ENCODE peak calls at places on chromosomes 1 and 21, in seven cellular contexts. One of them, this sample, is unnamed.

GRCh38 chr1:225415967-225416745 is 11.7 kb downstream of the LBR start:
- DNase-seq in tibial artery: no peak
- DNase-seq in OCI-LY7: no peak
- DNase-seq in upper lobe of left lung: no peak
- DNase-seq in naive thymus-derived CD4-positive, alpha-beta T cell: no peak
- DNase-seq in neuronal stem cell: no peak
- DNase-seq in left ventricle myocardium inferior: no peak
- DNase-seq in this sample: no peak

GRCh38 chr1:15229569-15230170 is 17.4 kb upstream of the FHAD1 start:
- DNase-seq in tibial artery: no peak
- DNase-seq in OCI-LY7: no peak
- DNase-seq in upper lobe of left lung: no peak
- DNase-seq in naive thymus-derived CD4-positive, alpha-beta T cell: no peak
- DNase-seq in neuronal stem cell: no peak
- DNase-seq in left ventricle myocardium inferior: no peak
- DNase-seq in this sample: no peak

GRCh38 chr1:165856606-165857005 is 29.2 kb downstream of the UCK2 start:
- DNase-seq in tibial artery: no peak
- DNase-seq in OCI-LY7: no peak
- DNase-seq in upper lobe of left lung: no peak
- DNase-seq in naive thymus-derived CD4-positive, alpha-beta T cell: no peak
- DNase-seq in neuronal stem cell: no peak
- DNase-seq in left ventricle myocardium inferior: no peak
- DNase-seq in this sample: no peak

GRCh38 chr1:9235123-9235513 is 544 bp downstream of the H6PD start:
- DNase-seq in tibial artery: no peak
- DNase-seq in OCI-LY7: no peak
- DNase-seq in upper lobe of left lung: no peak
- DNase-seq in naive thymus-derived CD4-positive, alpha-beta T cell: no peak
- DNase-seq in neuronal stem cell: no peak
- DNase-seq in left ventricle myocardium inferior: no peak
- DNase-seq in this sample: no peak

GRCh38 chr21:36433011-36433709 is 46.8 kb downstream of the CLDN14 start:
- DNase-seq in tibial artery: no peak
- DNase-seq in OCI-LY7: no peak
- DNase-seq in upper lobe of left lung: no peak
- DNase-seq in naive thymus-derived CD4-positive, alpha-beta T cell: no peak
- DNase-seq in neuronal stem cell: no peak
- DNase-seq in left ventricle myocardium inferior: no peak
- DNase-seq in this sample: no peak

GRCh38 chr1:102190429-102190828 is 193.7 kb upstream of the OLFM3 start:
- DNase-seq in tibial artery: no peak
- DNase-seq in OCI-LY7: no peak
- DNase-seq in upper lobe of left lung: no peak
- DNase-seq in naive thymus-derived CD4-positive, alpha-beta T cell: no peak
- DNase-seq in neuronal stem cell: no peak
- DNase-seq in left ventricle myocardium inferior: no peak
- DNase-seq in this sample: no peak

GRCh38 chr1:245091171-245091621 is 63.6 kb upstream of the KIF26B start:
- DNase-seq in tibial artery: no peak
- DNase-seq in OCI-LY7: no peak
- DNase-seq in upper lobe of left lung: peak; percentile 34
- DNase-seq in naive thymus-derived CD4-positive, alpha-beta T cell: no peak
- DNase-seq in neuronal stem cell: no peak
- DNase-seq in left ventricle myocardium inferior: no peak
- DNase-seq in this sample: no peak

GRCh38 chr1:234107416-234108021 is 203.0 kb downstream of the SLC35F3 start:
- DNase-seq in tibial artery: no peak
- DNase-seq in OCI-LY7: no peak
- DNase-seq in upper lobe of left lung: no peak
- DNase-seq in naive thymus-derived CD4-positive, alpha-beta T cell: no peak
- DNase-seq in neuronal stem cell: no peak
- DNase-seq in left ventricle myocardium inferior: no peak
- DNase-seq in this sample: no peak

GRCh38 chr21:31873696-31874599 is 1.1 kb downstream of the HUNK start:
- DNase-seq in tibial artery: no peak
- DNase-seq in OCI-LY7: peak; percentile 39
- DNase-seq in upper lobe of left lung: peak; percentile 94
- DNase-seq in naive thymus-derived CD4-positive, alpha-beta T cell: no peak
- DNase-seq in neuronal stem cell: peak; percentile 62
- DNase-seq in left ventricle myocardium inferior: peak; percentile 33
- DNase-seq in this sample: no peak

GRCh38 chr21:29664615-29665014 is 275.2 kb downstream of the GRIK1 start:
- DNase-seq in tibial artery: no peak
- DNase-seq in OCI-LY7: no peak
- DNase-seq in upper lobe of left lung: no peak
- DNase-seq in naive thymus-derived CD4-positive, alpha-beta T cell: no peak
- DNase-seq in neuronal stem cell: no peak
- DNase-seq in left ventricle myocardium inferior: no peak
- DNase-seq in this sample: no peak

GRCh38 chr1:210499956-210500355 is 171.3 kb downstream of the HHAT start:
- DNase-seq in tibial artery: no peak
- DNase-seq in OCI-LY7: no peak
- DNase-seq in upper lobe of left lung: no peak
- DNase-seq in naive thymus-derived CD4-positive, alpha-beta T cell: no peak
- DNase-seq in neuronal stem cell: no peak
- DNase-seq in left ventricle myocardium inferior: no peak
- DNase-seq in this sample: no peak

GRCh38 chr1:5972198-5972520 is 20.1 kb downstream of the NPHP4 start:
- DNase-seq in tibial artery: no peak
- DNase-seq in OCI-LY7: no peak
- DNase-seq in upper lobe of left lung: no peak
- DNase-seq in naive thymus-derived CD4-positive, alpha-beta T cell: no peak
- DNase-seq in neuronal stem cell: no peak
- DNase-seq in left ventricle myocardium inferior: no peak
- DNase-seq in this sample: no peak

GRCh38 chr21:46158666-46159300 is 3.4 kb upstream of the FTCD start:
- DNase-seq in tibial artery: peak; percentile 15
- DNase-seq in OCI-LY7: no peak
- DNase-seq in upper lobe of left lung: no peak
- DNase-seq in naive thymus-derived CD4-positive, alpha-beta T cell: no peak
- DNase-seq in neuronal stem cell: no peak
- DNase-seq in left ventricle myocardium inferior: no peak
- DNase-seq in this sample: no peak

GRCh38 chr1:84103197-84103992 is 40.7 kb upstream of the PRKACB start:
- DNase-seq in tibial artery: peak; percentile 23
- DNase-seq in OCI-LY7: no peak
- DNase-seq in upper lobe of left lung: no peak
- DNase-seq in naive thymus-derived CD4-positive, alpha-beta T cell: no peak
- DNase-seq in neuronal stem cell: peak; percentile 17
- DNase-seq in left ventricle myocardium inferior: peak; percentile 37
- DNase-seq in this sample: no peak

GRCh38 chr1:94418664-94419655 is 771 bp downstream of the ABCD3 start:
- DNase-seq in tibial artery: peak; percentile 42
- DNase-seq in OCI-LY7: peak; percentile 7
- DNase-seq in upper lobe of left lung: no peak
- DNase-seq in naive thymus-derived CD4-positive, alpha-beta T cell: peak; percentile 6
- DNase-seq in neuronal stem cell: no peak
- DNase-seq in left ventricle myocardium inferior: peak; percentile 19
- DNase-seq in this sample: no peak

GRCh38 chr1:58468612-58469493 is 77.7 kb downstream of the OMA1 start:
- DNase-seq in tibial artery: no peak
- DNase-seq in OCI-LY7: no peak
- DNase-seq in upper lobe of left lung: no peak
- DNase-seq in naive thymus-derived CD4-positive, alpha-beta T cell: no peak
- DNase-seq in neuronal stem cell: no peak
- DNase-seq in left ventricle myocardium inferior: no peak
- DNase-seq in this sample: no peak

GRCh38 chr1:89905391-89906058 is 84.7 kb downstream of the LRRC8D start:
- DNase-seq in tibial artery: no peak
- DNase-seq in OCI-LY7: no peak
- DNase-seq in upper lobe of left lung: no peak
- DNase-seq in naive thymus-derived CD4-positive, alpha-beta T cell: no peak
- DNase-seq in neuronal stem cell: no peak
- DNase-seq in left ventricle myocardium inferior: no peak
- DNase-seq in this sample: no peak

GRCh38 chr21:38839370-38839681 is 33.6 kb downstream of the ETS2 start:
- DNase-seq in tibial artery: no peak
- DNase-seq in OCI-LY7: no peak
- DNase-seq in upper lobe of left lung: no peak
- DNase-seq in naive thymus-derived CD4-positive, alpha-beta T cell: no peak
- DNase-seq in neuronal stem cell: no peak
- DNase-seq in left ventricle myocardium inferior: no peak
- DNase-seq in this sample: no peak

GRCh38 chr1:119055568-119055967 is 67.4 kb upstream of the TBX15 start:
- DNase-seq in tibial artery: no peak
- DNase-seq in OCI-LY7: no peak
- DNase-seq in upper lobe of left lung: no peak
- DNase-seq in naive thymus-derived CD4-positive, alpha-beta T cell: no peak
- DNase-seq in neuronal stem cell: no peak
- DNase-seq in left ventricle myocardium inferior: no peak
- DNase-seq in this sample: no peak

GRCh38 chr1:41455479-41456271 is 28.8 kb downstream of the EDN2 start:
- DNase-seq in tibial artery: no peak
- DNase-seq in OCI-LY7: no peak
- DNase-seq in upper lobe of left lung: no peak
- DNase-seq in naive thymus-derived CD4-positive, alpha-beta T cell: no peak
- DNase-seq in neuronal stem cell: no peak
- DNase-seq in left ventricle myocardium inferior: peak; percentile 76
- DNase-seq in this sample: no peak

DNA sequence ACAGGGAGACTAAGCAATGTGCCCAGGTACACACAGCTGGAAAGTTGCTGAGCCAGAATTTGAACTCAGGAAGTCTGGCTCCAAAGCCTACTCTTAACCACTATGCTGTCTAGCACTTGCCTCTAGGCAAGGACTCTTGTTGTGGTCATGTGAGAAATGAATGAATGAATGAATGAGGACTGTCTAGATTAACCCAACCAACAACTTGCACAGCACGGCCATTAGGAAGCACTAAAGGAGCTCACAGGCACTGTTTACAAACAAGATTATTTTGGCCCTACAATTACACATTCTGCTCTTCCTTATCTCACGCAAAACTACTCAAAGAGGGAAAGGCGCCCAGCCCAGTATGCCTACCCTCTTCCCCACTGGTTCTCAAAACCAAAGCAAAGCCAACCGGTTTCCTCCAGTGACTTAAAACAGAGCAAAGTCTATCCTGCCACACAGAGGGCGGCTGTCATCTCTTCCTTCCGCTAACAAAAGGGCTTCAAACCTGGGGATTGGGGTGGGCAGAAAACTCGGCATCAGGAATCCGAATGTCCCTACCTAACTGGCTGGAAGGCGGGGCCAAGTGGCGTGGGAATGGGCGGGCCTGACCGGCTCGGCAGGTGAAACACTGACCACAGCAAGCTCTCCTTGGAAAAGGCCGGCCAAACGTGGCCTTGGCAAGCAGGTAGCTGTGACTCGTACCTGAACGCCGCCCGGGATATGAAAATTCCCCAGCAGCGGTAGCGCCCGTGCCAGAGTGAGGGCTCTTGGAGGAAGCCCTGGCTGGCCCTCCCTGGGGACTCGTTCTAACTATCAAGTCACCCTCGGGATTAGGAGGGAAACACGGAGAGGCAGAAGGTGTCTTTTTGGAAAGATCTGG is 948 bp downstream of the STK40 start:
- DNase-seq in tibial artery: peak; percentile 53
- DNase-seq in OCI-LY7: peak; percentile 63
- DNase-seq in upper lobe of left lung: peak; percentile 92
- DNase-seq in naive thymus-derived CD4-positive, alpha-beta T cell: peak; percentile 18
- DNase-seq in neuronal stem cell: no peak
- DNase-seq in left ventricle myocardium inferior: peak; percentile 53
- DNase-seq in this sample: no peak
- H3K4me3 ChIP-seq in tibial artery: peak overlapping the region; percentile 76
- H3K4me3 ChIP-seq in OCI-LY7: peak overlapping the region; percentile 96
- H3K4me3 ChIP-seq in upper lobe of left lung: peak overlapping the region; percentile 92
- H3K4me3 ChIP-seq in naive thymus-derived CD4-positive, alpha-beta T cell: peak overlapping the region; percentile 96
- H3K4me3 ChIP-seq in neuronal stem cell: peak overlapping the region; percentile 93
- H3K4me3 ChIP-seq in left ventricle myocardium inferior: peak overlapping the region; percentile 82
- H3K4me3 ChIP-seq in this sample: peak overlapping the region; percentile 83

GRCh38 chr21:43287111-43287973 is 118.5 kb downstream of the CRYAA start:
- DNase-seq in tibial artery: no peak
- DNase-seq in OCI-LY7: no peak
- DNase-seq in upper lobe of left lung: no peak
- DNase-seq in naive thymus-derived CD4-positive, alpha-beta T cell: no peak
- DNase-seq in neuronal stem cell: no peak
- DNase-seq in left ventricle myocardium inferior: peak; percentile 9
- DNase-seq in this sample: no peak
- H3K27ac ChIP-seq in tibial artery: no peak overlapping the region
- H3K27ac ChIP-seq in OCI-LY7: no peak overlapping the region
- H3K27ac ChIP-seq in upper lobe of left lung: no peak overlapping the region
- H3K27ac ChIP-seq in naive thymus-derived CD4-positive, alpha-beta T cell: no peak overlapping the region
- H3K27ac ChIP-seq in neuronal stem cell: no peak overlapping the region
- H3K27ac ChIP-seq in left ventricle myocardium inferior: no peak overlapping the region
- H3K27ac ChIP-seq in this sample: no peak overlapping the region

GRCh38 chr1:155192346-155193274 is 15.1 kb downstream of the THBS3 start:
- DNase-seq in tibial artery: no peak
- DNase-seq in OCI-LY7: no peak
- DNase-seq in upper lobe of left lung: peak; percentile 80
- DNase-seq in naive thymus-derived CD4-positive, alpha-beta T cell: no peak
- DNase-seq in neuronal stem cell: no peak
- DNase-seq in left ventricle myocardium inferior: no peak
- DNase-seq in this sample: no peak
- H3K4me3 ChIP-seq in tibial artery: peak overlapping the region; percentile 54
- H3K4me3 ChIP-seq in OCI-LY7: peak overlapping the region; percentile 29
- H3K4me3 ChIP-seq in upper lobe of left lung: peak overlapping the region; percentile 58
- H3K4me3 ChIP-seq in naive thymus-derived CD4-positive, alpha-beta T cell: peak overlapping the region; percentile 57
- H3K4me3 ChIP-seq in neuronal stem cell: peak overlapping the region; percentile 73
- H3K4me3 ChIP-seq in left ventricle myocardium inferior: peak overlapping the region; percentile 69
- H3K4me3 ChIP-seq in this sample: peak overlapping the region; percentile 41

GRCh38 chr1:236469466-236469865 is 54.3 kb upstream of the LGALS8 start:
- DNase-seq in tibial artery: no peak
- DNase-seq in OCI-LY7: no peak
- DNase-seq in upper lobe of left lung: no peak
- DNase-seq in naive thymus-derived CD4-positive, alpha-beta T cell: no peak
- DNase-seq in neuronal stem cell: no peak
- DNase-seq in left ventricle myocardium inferior: no peak
- DNase-seq in this sample: no peak

GRCh38 chr1:236471096-236471495 is 52.7 kb upstream of the LGALS8 start:
- DNase-seq in tibial artery: no peak
- DNase-seq in OCI-LY7: no peak
- DNase-seq in upper lobe of left lung: no peak
- DNase-seq in naive thymus-derived CD4-positive, alpha-beta T cell: no peak
- DNase-seq in neuronal stem cell: no peak
- DNase-seq in left ventricle myocardium inferior: no peak
- DNase-seq in this sample: no peak

GRCh38 chr1:236468625-236469024 is 55.2 kb upstream of the LGALS8 start:
- DNase-seq in tibial artery: no peak
- DNase-seq in OCI-LY7: no peak
- DNase-seq in upper lobe of left lung: no peak
- DNase-seq in naive thymus-derived CD4-positive, alpha-beta T cell: no peak
- DNase-seq in neuronal stem cell: no peak
- DNase-seq in left ventricle myocardium inferior: no peak
- DNase-seq in this sample: no peak

GRCh38 chr1:236472850-236473788 is 50.7 kb upstream of the LGALS8 start:
- DNase-seq in tibial artery: no peak
- DNase-seq in OCI-LY7: no peak
- DNase-seq in upper lobe of left lung: no peak
- DNase-seq in naive thymus-derived CD4-positive, alpha-beta T cell: no peak
- DNase-seq in neuronal stem cell: no peak
- DNase-seq in left ventricle myocardium inferior: no peak
- DNase-seq in this sample: no peak

DNA sequence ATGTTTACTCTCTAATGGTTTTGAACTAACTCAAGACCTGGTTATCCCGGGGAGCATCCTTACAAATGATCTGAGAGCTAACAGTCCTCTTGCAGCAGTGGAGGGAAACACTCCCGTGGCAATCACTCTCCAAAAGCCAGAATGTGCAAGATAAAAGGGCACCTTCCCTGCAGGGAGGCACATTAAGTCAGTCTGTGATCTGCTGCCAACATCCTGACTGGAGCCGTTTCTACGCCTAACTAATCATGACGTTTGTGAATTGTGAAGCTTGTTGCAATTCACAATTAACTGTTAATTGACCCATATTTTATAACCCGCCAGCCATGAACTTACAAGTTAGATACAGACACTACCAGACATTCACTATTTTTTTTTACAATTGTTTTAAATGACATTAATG is 52.1 kb upstream of the LGALS8 start:
- DNase-seq in tibial artery: no peak
- DNase-seq in OCI-LY7: no peak
- DNase-seq in upper lobe of left lung: no peak
- DNase-seq in naive thymus-derived CD4-positive, alpha-beta T cell: no peak
- DNase-seq in neuronal stem cell: no peak
- DNase-seq in left ventricle myocardium inferior: no peak
- DNase-seq in this sample: no peak
- H3K27ac ChIP-seq in tibial artery: no peak overlapping the region
- H3K27ac ChIP-seq in OCI-LY7: no peak overlapping the region
- H3K27ac ChIP-seq in upper lobe of left lung: no peak overlapping the region
- H3K27ac ChIP-seq in naive thymus-derived CD4-positive, alpha-beta T cell: no peak overlapping the region
- H3K27ac ChIP-seq in neuronal stem cell: no peak overlapping the region
- H3K27ac ChIP-seq in left ventricle myocardium inferior: no peak overlapping the region
- H3K27ac ChIP-seq in this sample: no peak overlapping the region